ENCODE peak calls at places on chromosomes 2 and 18, in eight cellular contexts. One of them, this sample, is unnamed.

GRCh38 chr2:20593072-20594034 is 57.5 kb downstream of the HS1BP3 start:
- DNase-seq in mesendoderm: no peak
- DNase-seq in IMR-90: peak; percentile 93
- DNase-seq in HepG2: peak; percentile 100
- DNase-seq in GM23248: peak; percentile 90
- DNase-seq in K562: peak; percentile 89
- DNase-seq in neural progenitor cell: no peak
- DNase-seq in HCT116: no peak
- DNase-seq in this sample: peak; percentile 74

GRCh38 chr18:46917108-46917807 is at the start of the genes KATNAL2 and PIAS2:
- DNase-seq in mesendoderm: peak; percentile 76
- DNase-seq in IMR-90: peak; percentile 58
- DNase-seq in neural progenitor cell: peak; percentile 94
- DNase-seq in HepG2: peak; percentile 24
- DNase-seq in K562: peak; percentile 79
- DNase-seq in HCT116: peak; percentile 21
- DNase-seq in GM23248: peak; percentile 89
- DNase-seq in this sample: peak; percentile 94

GRCh38 chr18:10518595-10519273 is 7.1 kb upstream of the NAPG start:
- DNase-seq in K562: peak; percentile 33
- DNase-seq in GM23248: peak; percentile 56
- DNase-seq in neural progenitor cell: peak; percentile 43
- DNase-seq in mesendoderm: peak; percentile 48
- DNase-seq in HCT116: no peak
- DNase-seq in HepG2: peak; percentile 16
- DNase-seq in IMR-90: peak; percentile 36
- DNase-seq in this sample: peak; percentile 58

GRCh38 chr2:27494944-27495554 is at the start of gene FNDC4:
- DNase-seq in mesendoderm: peak; percentile 18
- DNase-seq in K562: peak; percentile 41
- DNase-seq in HepG2: no peak
- DNase-seq in GM23248: peak; percentile 69
- DNase-seq in IMR-90: no peak
- DNase-seq in neural progenitor cell: peak; percentile 83
- DNase-seq in HCT116: no peak
- DNase-seq in this sample: peak; percentile 67

GRCh38 chr2:134009440-134009839 is 244.4 kb upstream of the MGAT5 start:
- DNase-seq in IMR-90: no peak
- DNase-seq in GM23248: no peak
- DNase-seq in neural progenitor cell: no peak
- DNase-seq in K562: no peak
- DNase-seq in HepG2: no peak
- DNase-seq in HCT116: no peak
- DNase-seq in mesendoderm: peak; percentile 16
- DNase-seq in this sample: no peak

GRCh38 chr18:78865056-78865598 is 114.5 kb upstream of the SALL3 start:
- DNase-seq in IMR-90: no peak
- DNase-seq in neural progenitor cell: no peak
- DNase-seq in HCT116: no peak
- DNase-seq in HepG2: no peak
- DNase-seq in mesendoderm: no peak
- DNase-seq in GM23248: no peak
- DNase-seq in K562: no peak
- DNase-seq in this sample: no peak

GRCh38 chr2:29430382-29431112 is 315.3 kb downstream of the CLIP4 start:
- DNase-seq in HCT116: no peak
- DNase-seq in mesendoderm: no peak
- DNase-seq in GM23248: no peak
- DNase-seq in K562: no peak
- DNase-seq in neural progenitor cell: no peak
- DNase-seq in HepG2: no peak
- DNase-seq in IMR-90: no peak
- DNase-seq in this sample: no peak

GRCh38 chr2:111522231-111522768 is 361.7 kb downstream of the ANAPC1 start:
- DNase-seq in K562: no peak
- DNase-seq in GM23248: peak; percentile 43
- DNase-seq in IMR-90: peak; percentile 81
- DNase-seq in HCT116: no peak
- DNase-seq in mesendoderm: no peak
- DNase-seq in HepG2: peak; percentile 87
- DNase-seq in neural progenitor cell: no peak
- DNase-seq in this sample: peak; percentile 89

GRCh38 chr2:171432969-171433762 is 624 bp downstream of the METTL8 start:
- DNase-seq in HepG2: peak; percentile 83
- DNase-seq in K562: peak; percentile 87
- DNase-seq in GM23248: peak; percentile 66
- DNase-seq in HCT116: peak; percentile 63
- DNase-seq in IMR-90: peak; percentile 18
- DNase-seq in neural progenitor cell: peak; percentile 56
- DNase-seq in mesendoderm: peak; percentile 76
- DNase-seq in this sample: peak; percentile 56

GRCh38 chr2:102050854-102051391 is 59.2 kb downstream of the IL1R2 start:
- DNase-seq in K562: peak; percentile 89
- DNase-seq in GM23248: peak; percentile 76
- DNase-seq in neural progenitor cell: no peak
- DNase-seq in HCT116: no peak
- DNase-seq in HepG2: peak; percentile 33
- DNase-seq in IMR-90: peak; percentile 91
- DNase-seq in mesendoderm: no peak
- DNase-seq in this sample: peak; percentile 55

GRCh38 chr18:46518438-46518837 is 138.6 kb downstream of the LOXHD1 start:
- DNase-seq in GM23248: no peak
- DNase-seq in IMR-90: no peak
- DNase-seq in HCT116: no peak
- DNase-seq in HepG2: peak; percentile 9
- DNase-seq in neural progenitor cell: peak; percentile 70
- DNase-seq in mesendoderm: peak; percentile 30
- DNase-seq in K562: no peak
- DNase-seq in this sample: no peak

GRCh38 chr2:229660951-229661350 is 53.4 kb downstream of the DNER start:
- DNase-seq in IMR-90: no peak
- DNase-seq in mesendoderm: peak; percentile 5
- DNase-seq in HepG2: no peak
- DNase-seq in HCT116: peak; percentile 10
- DNase-seq in GM23248: peak; percentile 6
- DNase-seq in K562: no peak
- DNase-seq in neural progenitor cell: no peak
- DNase-seq in this sample: peak; percentile 4

GRCh38 chr18:58201268-58201667 is 157.2 kb downstream of the NEDD4L start:
- DNase-seq in HepG2: no peak
- DNase-seq in mesendoderm: no peak
- DNase-seq in GM23248: no peak
- DNase-seq in K562: no peak
- DNase-seq in neural progenitor cell: no peak
- DNase-seq in HCT116: no peak
- DNase-seq in IMR-90: no peak
- DNase-seq in this sample: no peak

GRCh38 chr18:58205087-58205779 is 161.2 kb downstream of the NEDD4L start:
- DNase-seq in HCT116: no peak
- DNase-seq in IMR-90: peak; percentile 83
- DNase-seq in neural progenitor cell: no peak
- DNase-seq in K562: no peak
- DNase-seq in HepG2: no peak
- DNase-seq in mesendoderm: no peak
- DNase-seq in GM23248: peak; percentile 87
- DNase-seq in this sample: peak; percentile 41

GRCh38 chr18:58205780-58206160 is 161.7 kb downstream of the NEDD4L start:
- DNase-seq in HepG2: no peak
- DNase-seq in mesendoderm: no peak
- DNase-seq in neural progenitor cell: no peak
- DNase-seq in K562: no peak
- DNase-seq in IMR-90: no peak
- DNase-seq in GM23248: no peak
- DNase-seq in HCT116: no peak
- DNase-seq in this sample: no peak

GRCh38 chr18:58201728-58202405 is 157.8 kb downstream of the NEDD4L start:
- DNase-seq in K562: no peak
- DNase-seq in GM23248: no peak
- DNase-seq in IMR-90: no peak
- DNase-seq in mesendoderm: no peak
- DNase-seq in HepG2: no peak
- DNase-seq in HCT116: no peak
- DNase-seq in neural progenitor cell: no peak
- DNase-seq in this sample: no peak

DNA sequence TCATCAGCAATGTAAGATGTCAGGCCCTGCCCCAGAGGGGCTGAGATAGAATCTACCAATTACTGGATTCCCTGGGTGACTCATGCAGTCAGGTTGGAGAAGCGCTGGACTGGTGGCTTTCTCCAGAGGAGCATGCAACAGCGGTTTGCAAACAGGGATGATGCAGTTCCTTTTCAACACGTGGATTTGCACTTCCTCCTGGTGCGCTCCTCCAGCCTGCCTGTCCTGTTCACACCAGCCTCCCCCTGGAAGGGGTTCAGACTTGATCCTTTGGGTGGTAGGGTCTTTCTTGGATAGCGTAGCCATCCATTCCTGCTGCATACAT is 158.3 kb downstream of the NEDD4L start:
- DNase-seq in GM23248: peak; percentile 61
- DNase-seq in HepG2: no peak
- DNase-seq in K562: peak; percentile 33
- DNase-seq in HCT116: no peak
- DNase-seq in mesendoderm: peak; percentile 80
- DNase-seq in neural progenitor cell: no peak
- DNase-seq in IMR-90: peak; percentile 34
- DNase-seq in this sample: no peak
- H3K9ac ChIP-seq in GM23248: no peak overlapping the region
- H3K9ac ChIP-seq in HepG2: no peak overlapping the region
- H3K9ac ChIP-seq in K562: no peak overlapping the region
- H3K9ac ChIP-seq in HCT116: no peak overlapping the region
- H3K9ac ChIP-seq in mesendoderm: no peak overlapping the region
- H3K9ac ChIP-seq in neural progenitor cell: no peak overlapping the region
- H3K9ac ChIP-seq in IMR-90: no peak overlapping the region
- H3K9ac ChIP-seq in this sample: no peak overlapping the region

GRCh38 chr2:15795426-15795825 is 144.9 kb upstream of the MYCN start:
- DNase-seq in K562: no peak
- DNase-seq in HCT116: no peak
- DNase-seq in mesendoderm: no peak
- DNase-seq in IMR-90: no peak
- DNase-seq in neural progenitor cell: no peak
- DNase-seq in HepG2: no peak
- DNase-seq in GM23248: no peak
- DNase-seq in this sample: no peak
- H3K27me3 ChIP-seq in K562: peaks cover 63% of the 10 kb centered on the region
- H3K27me3 ChIP-seq in HCT116: peaks cover 17% of the 10 kb centered on the region
- H3K27me3 ChIP-seq in mesendoderm: no peaks in the 10 kb centered on the region
- H3K27me3 ChIP-seq in IMR-90: no peaks in the 10 kb centered on the region
- H3K27me3 ChIP-seq in neural progenitor cell: no peaks in the 10 kb centered on the region
- H3K27me3 ChIP-seq in HepG2: peaks cover 30% of the 10 kb centered on the region
- H3K27me3 ChIP-seq in GM23248: no peaks in the 10 kb centered on the region
- H3K27me3 ChIP-seq in this sample: peaks cover 56% of the 10 kb centered on the region

GRCh38 chr2:85445316-85446295 is 27.1 kb downstream of the SH2D6 start:
- DNase-seq in K562: no peak
- DNase-seq in GM23248: peak; percentile 81
- DNase-seq in neural progenitor cell: no peak
- DNase-seq in IMR-90: peak; percentile 84
- DNase-seq in mesendoderm: peak; percentile 52
- DNase-seq in HepG2: no peak
- DNase-seq in HCT116: no peak
- DNase-seq in this sample: peak; percentile 72
- H3K9ac ChIP-seq in K562: peak overlapping the region; percentile 67
- H3K9ac ChIP-seq in GM23248: peak overlapping the region; percentile 73
- H3K9ac ChIP-seq in neural progenitor cell: no peak overlapping the region
- H3K9ac ChIP-seq in IMR-90: peak overlapping the region; percentile 56
- H3K9ac ChIP-seq in mesendoderm: peak overlapping the region; percentile 26
- H3K9ac ChIP-seq in HepG2: no peak overlapping the region
- H3K9ac ChIP-seq in HCT116: no peak overlapping the region
- H3K9ac ChIP-seq in this sample: peak overlapping the region; percentile 79

DNA sequence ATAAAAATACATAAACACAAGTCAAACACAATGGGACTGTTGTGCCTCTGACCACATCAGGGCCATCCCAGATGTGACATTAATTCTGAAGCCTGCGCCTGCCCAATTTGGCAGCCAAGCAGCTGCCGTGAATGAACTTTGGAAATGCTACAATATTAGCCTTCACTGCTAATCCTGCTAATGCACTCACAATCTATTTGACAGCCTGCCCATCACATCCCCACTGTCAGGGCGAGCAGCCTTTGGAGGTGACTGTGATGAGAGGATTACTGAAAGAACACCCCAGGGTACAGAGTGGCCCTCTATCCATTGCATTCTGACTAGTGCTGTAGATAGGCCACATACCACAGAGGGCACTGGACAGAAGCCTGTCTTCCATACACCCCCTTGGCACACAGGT is 21.6 kb downstream of the OSR1 start:
- DNase-seq in mesendoderm: no peak
- DNase-seq in K562: no peak
- DNase-seq in neural progenitor cell: no peak
- DNase-seq in GM23248: no peak
- DNase-seq in HepG2: no peak
- DNase-seq in IMR-90: no peak
- DNase-seq in HCT116: no peak
- DNase-seq in this sample: no peak
- H3K27me3 ChIP-seq in mesendoderm: no peaks in the 10 kb centered on the region
- H3K27me3 ChIP-seq in K562: no peaks in the 10 kb centered on the region
- H3K27me3 ChIP-seq in neural progenitor cell: no peaks in the 10 kb centered on the region
- H3K27me3 ChIP-seq in GM23248: no peaks in the 10 kb centered on the region
- H3K27me3 ChIP-seq in HepG2: no peaks in the 10 kb centered on the region
- H3K27me3 ChIP-seq in IMR-90: no peaks in the 10 kb centered on the region
- H3K27me3 ChIP-seq in HCT116: no peaks in the 10 kb centered on the region
- H3K27me3 ChIP-seq in this sample: no peaks in the 10 kb centered on the region

GRCh38 chr2:124186801-124187200 is 161.7 kb downstream of the CNTNAP5 start:
- DNase-seq in neural progenitor cell: no peak
- DNase-seq in HepG2: no peak
- DNase-seq in K562: no peak
- DNase-seq in IMR-90: no peak
- DNase-seq in HCT116: no peak
- DNase-seq in mesendoderm: no peak
- DNase-seq in GM23248: no peak
- DNase-seq in this sample: no peak

GRCh38 chr2:124193706-124194105 is 168.6 kb downstream of the CNTNAP5 start:
- DNase-seq in mesendoderm: no peak
- DNase-seq in IMR-90: no peak
- DNase-seq in neural progenitor cell: no peak
- DNase-seq in HCT116: no peak
- DNase-seq in K562: no peak
- DNase-seq in GM23248: no peak
- DNase-seq in HepG2: no peak
- DNase-seq in this sample: no peak

DNA sequence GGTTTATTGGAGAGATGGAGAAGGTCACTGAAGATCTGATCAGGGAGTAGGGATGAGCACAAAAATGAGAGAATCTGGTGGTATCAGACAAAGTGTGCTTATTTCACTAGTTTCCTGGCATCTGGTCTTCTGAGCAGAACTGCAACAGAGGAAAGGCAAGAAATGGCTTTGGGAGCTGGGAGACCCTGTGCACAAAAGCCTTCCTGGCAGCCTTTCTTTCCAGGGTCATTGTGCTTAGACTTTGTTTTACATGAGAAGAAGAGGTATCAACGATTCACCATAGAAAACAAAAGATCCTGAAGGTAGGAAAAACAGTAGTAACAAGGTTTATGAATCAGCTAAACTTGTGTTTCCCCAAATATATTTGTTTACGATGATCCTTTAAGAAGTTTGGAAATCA is 162.9 kb downstream of the CNTNAP5 start:
- DNase-seq in HepG2: no peak
- DNase-seq in IMR-90: no peak
- DNase-seq in HCT116: no peak
- DNase-seq in GM23248: no peak
- DNase-seq in neural progenitor cell: peak; percentile 12
- DNase-seq in K562: no peak
- DNase-seq in mesendoderm: no peak
- DNase-seq in this sample: no peak
- H3K9ac ChIP-seq in HepG2: no peak overlapping the region
- H3K9ac ChIP-seq in IMR-90: no peak overlapping the region
- H3K9ac ChIP-seq in HCT116: no peak overlapping the region
- H3K9ac ChIP-seq in GM23248: no peak overlapping the region
- H3K9ac ChIP-seq in neural progenitor cell: no peak overlapping the region
- H3K9ac ChIP-seq in K562: no peak overlapping the region
- H3K9ac ChIP-seq in mesendoderm: no peak overlapping the region
- H3K9ac ChIP-seq in this sample: no peak overlapping the region